ENCODE peak calls at places on chromosomes 6 and 20, in nine cellular contexts. One of them, this sample, is unnamed. For H3K9me3, the result is how much of the 10 kb centered on the place peaks cover.

GRCh38 chr20:25021336-25021735 is 28.8 kb upstream of the APMAP start:
- DNase-seq in GM12878: no peak
- DNase-seq in PC-9: no peak
- DNase-seq in cardiac muscle cell: no peak
- DNase-seq in spleen: no peak
- DNase-seq in stomach: peak
- DNase-seq in psoas muscle: no peak
- DNase-seq in fibroblast of lung: no peak
- DNase-seq in keratinocyte: no peak
- DNase-seq in this sample: peak

GRCh38 chr6:93248591-93248990 is 170.8 kb downstream of the EPHA7 start:
- DNase-seq in stomach: no peak
- DNase-seq in PC-9: no peak
- DNase-seq in GM12878: no peak
- DNase-seq in fibroblast of lung: no peak
- DNase-seq in keratinocyte: no peak
- DNase-seq in cardiac muscle cell: no peak
- DNase-seq in psoas muscle: no peak
- DNase-seq in spleen: peak
- DNase-seq in this sample: no peak

GRCh38 chr6:143594647-143595046 is 83.1 kb upstream of the PHACTR2 start:
- DNase-seq in stomach: no peak
- DNase-seq in PC-9: no peak
- DNase-seq in spleen: no peak
- DNase-seq in psoas muscle: no peak
- DNase-seq in keratinocyte: no peak
- DNase-seq in cardiac muscle cell: no peak
- DNase-seq in fibroblast of lung: no peak
- DNase-seq in GM12878: no peak
- DNase-seq in this sample: no peak

GRCh38 chr6:128124713-128125112 is 223.9 kb upstream of the THEMIS start:
- DNase-seq in keratinocyte: no peak
- DNase-seq in spleen: no peak
- DNase-seq in GM12878: no peak
- DNase-seq in fibroblast of lung: peak
- DNase-seq in cardiac muscle cell: peak
- DNase-seq in psoas muscle: no peak
- DNase-seq in stomach: no peak
- DNase-seq in PC-9: peak
- DNase-seq in this sample: no peak

GRCh38 chr6:93746892-93747291 is 327.5 kb upstream of the EPHA7 start:
- DNase-seq in cardiac muscle cell: no peak
- DNase-seq in spleen: no peak
- DNase-seq in keratinocyte: no peak
- DNase-seq in GM12878: no peak
- DNase-seq in fibroblast of lung: no peak
- DNase-seq in PC-9: no peak
- DNase-seq in psoas muscle: no peak
- DNase-seq in stomach: no peak
- DNase-seq in this sample: no peak

GRCh38 chr6:99779631-99780555 is 173.3 kb downstream of the PRDM13 start:
- DNase-seq in spleen: no peak
- DNase-seq in cardiac muscle cell: no peak
- DNase-seq in GM12878: no peak
- DNase-seq in PC-9: no peak
- DNase-seq in psoas muscle: no peak
- DNase-seq in fibroblast of lung: no peak
- DNase-seq in stomach: no peak
- DNase-seq in keratinocyte: no peak
- DNase-seq in this sample: no peak

GRCh38 chr6:49898904-49899566 is 32.7 kb upstream of the CRISP1 start:
- DNase-seq in spleen: no peak
- DNase-seq in PC-9: no peak
- DNase-seq in stomach: no peak
- DNase-seq in keratinocyte: no peak
- DNase-seq in psoas muscle: no peak
- DNase-seq in fibroblast of lung: no peak
- DNase-seq in cardiac muscle cell: no peak
- DNase-seq in GM12878: no peak
- DNase-seq in this sample: no peak

GRCh38 chr6:156845447-156845846 is 68.3 kb downstream of the ARID1B start:
- DNase-seq in spleen: no peak
- DNase-seq in PC-9: no peak
- DNase-seq in cardiac muscle cell: no peak
- DNase-seq in stomach: no peak
- DNase-seq in fibroblast of lung: no peak
- DNase-seq in keratinocyte: no peak
- DNase-seq in psoas muscle: no peak
- DNase-seq in GM12878: no peak
- DNase-seq in this sample: no peak

GRCh38 chr20:58022711-58023110 is 205.7 kb downstream of the ANKRD60 start:
- DNase-seq in keratinocyte: no peak
- DNase-seq in spleen: peak
- DNase-seq in psoas muscle: no peak
- DNase-seq in fibroblast of lung: no peak
- DNase-seq in cardiac muscle cell: no peak
- DNase-seq in stomach: no peak
- DNase-seq in GM12878: no peak
- DNase-seq in PC-9: no peak
- DNase-seq in this sample: no peak

GRCh38 chr20:58019027-58019849 is 209.2 kb downstream of the ANKRD60 start:
- DNase-seq in PC-9: peak
- DNase-seq in spleen: peak
- DNase-seq in cardiac muscle cell: no peak
- DNase-seq in stomach: no peak
- DNase-seq in keratinocyte: no peak
- DNase-seq in psoas muscle: no peak
- DNase-seq in GM12878: no peak
- DNase-seq in fibroblast of lung: no peak
- DNase-seq in this sample: peak

GRCh38 chr20:58021481-58021880 is 207.0 kb downstream of the ANKRD60 start:
- DNase-seq in PC-9: no peak
- DNase-seq in keratinocyte: no peak
- DNase-seq in stomach: no peak
- DNase-seq in fibroblast of lung: no peak
- DNase-seq in GM12878: no peak
- DNase-seq in spleen: no peak
- DNase-seq in cardiac muscle cell: peak
- DNase-seq in psoas muscle: peak
- DNase-seq in this sample: no peak

GRCh38 chr20:58019850-58020625 is 208.4 kb downstream of the ANKRD60 start:
- DNase-seq in fibroblast of lung: no peak
- DNase-seq in cardiac muscle cell: no peak
- DNase-seq in GM12878: no peak
- DNase-seq in psoas muscle: no peak
- DNase-seq in PC-9: no peak
- DNase-seq in stomach: no peak
- DNase-seq in spleen: peak
- DNase-seq in keratinocyte: no peak
- DNase-seq in this sample: no peak

DNA sequence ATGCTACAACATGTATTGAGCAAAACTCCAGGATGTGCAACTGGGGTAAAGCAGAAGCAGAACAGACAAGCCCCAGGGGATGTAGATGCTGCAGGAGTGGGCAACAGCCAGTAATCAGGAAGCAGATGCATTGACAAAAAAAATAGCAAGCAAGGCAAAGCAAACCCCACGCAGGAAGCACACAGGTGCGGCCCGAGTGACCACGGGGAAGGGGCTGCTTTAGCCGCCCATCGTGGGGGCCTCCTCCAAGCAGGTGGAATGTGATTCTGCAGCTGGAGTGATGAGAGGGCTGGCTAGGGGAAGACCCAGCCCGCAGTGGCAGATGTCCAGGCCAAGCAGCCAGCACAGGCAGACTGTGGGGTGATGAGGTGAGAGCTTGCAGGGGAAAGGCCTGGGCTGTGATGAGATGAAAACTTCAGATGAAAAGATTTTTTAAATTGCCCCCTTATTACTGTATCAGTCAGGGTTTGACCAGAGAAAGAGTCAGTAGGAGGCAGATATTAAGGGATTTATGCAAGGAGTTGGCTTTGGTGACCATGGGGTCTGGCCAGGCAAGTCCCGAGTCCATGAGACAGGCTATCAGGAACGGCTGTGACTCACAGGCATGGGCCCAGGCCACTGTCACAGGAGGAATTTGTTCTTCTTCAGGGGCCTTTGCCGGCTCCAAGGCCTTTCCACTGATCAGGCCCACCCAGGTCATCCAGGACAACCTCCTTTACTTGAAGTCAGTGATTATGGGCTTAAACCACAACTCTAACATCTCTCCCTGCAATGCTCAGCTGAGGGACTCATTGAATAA is 207.6 kb downstream of the ANKRD60 start:
- DNase-seq in cardiac muscle cell: no peak
- DNase-seq in fibroblast of lung: no peak
- DNase-seq in keratinocyte: no peak
- DNase-seq in spleen: peak
- DNase-seq in PC-9: no peak
- DNase-seq in stomach: no peak
- DNase-seq in GM12878: no peak
- DNase-seq in psoas muscle: peak
- DNase-seq in this sample: peak
- TF ChIP-seq CTCF in cardiac muscle cell: no peak
- TF ChIP-seq CTCF in fibroblast of lung: no peak
- TF ChIP-seq CTCF in keratinocyte: no peak
- TF ChIP-seq CTCF in spleen: no peak
- TF ChIP-seq CTCF in PC-9: no peak
- TF ChIP-seq CTCF in stomach: no peak
- TF ChIP-seq CTCF in GM12878: no peak
- TF ChIP-seq CTCF in psoas muscle: no peak
- TF ChIP-seq CTCF in this sample: no peak

DNA sequence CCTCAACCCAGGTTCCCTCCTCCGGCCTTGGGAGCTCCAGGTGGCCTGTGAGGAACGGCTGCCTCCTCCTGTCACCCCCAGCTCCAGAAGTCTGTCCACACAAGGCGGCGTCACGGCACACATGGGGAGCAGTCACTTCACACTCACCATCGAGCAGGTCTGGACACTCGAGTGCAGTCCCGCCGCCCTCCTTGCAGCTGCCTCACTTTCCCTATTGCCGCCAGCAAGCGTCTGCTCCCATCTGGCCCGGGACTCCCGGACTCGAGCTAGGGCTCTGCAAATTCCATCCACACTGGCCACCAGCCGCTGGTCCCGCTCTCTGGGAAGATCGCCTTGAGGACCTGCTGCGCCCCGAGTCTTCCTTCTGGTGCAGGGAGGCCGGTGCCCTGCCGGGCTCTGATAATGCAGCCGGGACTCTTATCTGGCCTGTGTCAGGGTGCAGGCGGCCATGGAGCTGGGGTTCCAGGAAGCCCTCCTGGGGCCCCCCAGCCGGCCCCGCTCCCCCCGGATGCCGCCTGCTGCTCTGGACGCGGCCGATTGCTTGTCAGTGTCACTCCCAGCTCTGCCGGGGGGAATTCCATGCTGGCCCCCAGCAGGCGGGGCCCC is at the start of gene RIPOR3:
- DNase-seq in fibroblast of lung: no peak
- DNase-seq in spleen: no peak
- DNase-seq in PC-9: no peak
- DNase-seq in stomach: peak
- DNase-seq in GM12878: no peak
- DNase-seq in psoas muscle: peak
- DNase-seq in cardiac muscle cell: peak
- DNase-seq in keratinocyte: no peak
- DNase-seq in this sample: no peak
- H3K4me3 ChIP-seq in fibroblast of lung: peak
- H3K4me3 ChIP-seq in spleen: peak
- H3K4me3 ChIP-seq in PC-9: no peak
- H3K4me3 ChIP-seq in stomach: peak
- H3K4me3 ChIP-seq in GM12878: no peak
- H3K4me3 ChIP-seq in psoas muscle: peak
- H3K4me3 ChIP-seq in cardiac muscle cell: peak
- H3K4me3 ChIP-seq in keratinocyte: peak
- H3K4me3 ChIP-seq in this sample: peak

GRCh38 chr6:167525774-167526173 is 200.9 kb downstream of the TTLL2 start:
- DNase-seq in spleen: no peak
- DNase-seq in GM12878: no peak
- DNase-seq in PC-9: no peak
- DNase-seq in psoas muscle: no peak
- DNase-seq in cardiac muscle cell: no peak
- DNase-seq in fibroblast of lung: no peak
- DNase-seq in stomach: no peak
- DNase-seq in keratinocyte: no peak
- DNase-seq in this sample: no peak

GRCh38 chr6:167528239-167528638 is 203.4 kb downstream of the TTLL2 start:
- DNase-seq in stomach: no peak
- DNase-seq in spleen: no peak
- DNase-seq in cardiac muscle cell: no peak
- DNase-seq in psoas muscle: no peak
- DNase-seq in fibroblast of lung: no peak
- DNase-seq in GM12878: no peak
- DNase-seq in PC-9: no peak
- DNase-seq in keratinocyte: no peak
- DNase-seq in this sample: no peak

GRCh38 chr6:167532410-167533294 is 207.8 kb downstream of the TTLL2 start:
- DNase-seq in cardiac muscle cell: no peak
- DNase-seq in spleen: no peak
- DNase-seq in GM12878: no peak
- DNase-seq in keratinocyte: no peak
- DNase-seq in psoas muscle: no peak
- DNase-seq in PC-9: no peak
- DNase-seq in fibroblast of lung: no peak
- DNase-seq in stomach: no peak
- DNase-seq in this sample: no peak

GRCh38 chr6:167530960-167531359 is 206.1 kb downstream of the TTLL2 start:
- DNase-seq in stomach: no peak
- DNase-seq in GM12878: no peak
- DNase-seq in psoas muscle: no peak
- DNase-seq in keratinocyte: no peak
- DNase-seq in fibroblast of lung: no peak
- DNase-seq in PC-9: no peak
- DNase-seq in spleen: no peak
- DNase-seq in cardiac muscle cell: peak
- DNase-seq in this sample: no peak

DNA sequence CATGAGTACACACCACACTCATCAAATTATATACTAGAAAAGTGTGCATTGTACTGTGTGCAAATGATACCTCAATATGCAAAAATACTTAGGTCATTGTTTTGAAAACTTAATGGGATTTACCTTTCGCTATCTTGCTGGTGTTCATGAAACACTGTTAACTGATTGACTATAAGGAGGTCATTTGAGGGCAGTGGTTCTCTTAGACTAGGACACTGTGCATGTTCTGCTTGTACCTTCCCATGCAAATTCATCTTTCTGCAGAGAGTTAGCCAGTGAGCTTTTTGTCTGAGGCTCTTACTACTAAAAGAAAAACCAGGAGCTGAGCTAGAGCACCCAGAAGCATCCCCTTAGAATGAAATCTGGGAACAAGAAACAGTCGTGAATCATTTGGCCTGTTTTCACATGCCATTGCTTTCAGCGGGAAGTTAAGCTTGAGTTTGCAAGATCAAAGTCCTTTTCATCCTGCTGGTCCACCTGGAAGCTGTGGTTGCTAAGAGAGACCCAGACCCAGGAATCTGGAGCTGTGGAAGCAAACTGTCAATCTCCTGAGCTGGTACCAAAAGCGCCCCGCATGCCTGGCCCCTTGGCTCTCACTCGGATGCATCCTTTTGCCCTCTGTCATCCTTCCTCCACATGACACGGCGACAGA is 204.9 kb downstream of the TTLL2 start:
- DNase-seq in keratinocyte: no peak
- DNase-seq in cardiac muscle cell: no peak
- DNase-seq in fibroblast of lung: no peak
- DNase-seq in GM12878: no peak
- DNase-seq in spleen: no peak
- DNase-seq in stomach: no peak
- DNase-seq in PC-9: no peak
- DNase-seq in psoas muscle: no peak
- DNase-seq in this sample: no peak
- H3K9me3 ChIP-seq in keratinocyte: under half
- H3K9me3 ChIP-seq in cardiac muscle cell: under half
- H3K9me3 ChIP-seq in fibroblast of lung: under half
- H3K9me3 ChIP-seq in GM12878: under half
- H3K9me3 ChIP-seq in spleen: under half
- H3K9me3 ChIP-seq in stomach: under half
- H3K9me3 ChIP-seq in PC-9: under half
- H3K9me3 ChIP-seq in psoas muscle: under half
- H3K9me3 ChIP-seq in this sample: under half

GRCh38 chr20:63520939-63521601 is 505 bp downstream of the PPDPF start:
- DNase-seq in stomach: peak
- DNase-seq in GM12878: no peak
- DNase-seq in spleen: peak
- DNase-seq in psoas muscle: peak
- DNase-seq in PC-9: peak
- DNase-seq in cardiac muscle cell: peak
- DNase-seq in fibroblast of lung: peak
- DNase-seq in keratinocyte: no peak
- DNase-seq in this sample: no peak
- TF ChIP-seq CTCF in stomach: no peak
- TF ChIP-seq CTCF in GM12878: no peak
- TF ChIP-seq CTCF in spleen: no peak
- TF ChIP-seq CTCF in psoas muscle: no peak
- TF ChIP-seq CTCF in PC-9: no peak
- TF ChIP-seq CTCF in cardiac muscle cell: peak
- TF ChIP-seq CTCF in fibroblast of lung: no peak
- TF ChIP-seq CTCF in keratinocyte: no peak
- TF ChIP-seq CTCF in this sample: no peak